ENCODE peak calls at places on chromosomes 4 and X, in four cellular contexts. One of them, this sample, is unnamed.
A peak's percentile ranks its signal among the peaks of the same experiment; 100 is the strongest.

GRCh38 chrX:130106071-130106470 is 4.2 kb downstream of the ELF4 start:
- DNase-seq in activated CD8-positive, alpha-beta memory T cell treated with anti-CD3 and anti-CD28 coated beads for 48 hours: no peak
- DNase-seq in NCI-H187 treated with DMSO at 0.1 percent for 48 hours: no peak
- DNase-seq in substantia nigra: no peak
- DNase-seq in this sample: no peak

GRCh38 chrX:11351375-11352295 is 58.4 kb downstream of the AMELX start:
- DNase-seq in activated CD8-positive, alpha-beta memory T cell treated with anti-CD3 and anti-CD28 coated beads for 48 hours: no peak
- DNase-seq in NCI-H187 treated with DMSO at 0.1 percent for 48 hours: no peak
- DNase-seq in substantia nigra: no peak
- DNase-seq in this sample: peak; percentile 74

GRCh38 chr4:144894525-144894924 is 203.5 kb downstream of the ANAPC10 start:
- DNase-seq in activated CD8-positive, alpha-beta memory T cell treated with anti-CD3 and anti-CD28 coated beads for 48 hours: no peak
- DNase-seq in NCI-H187 treated with DMSO at 0.1 percent for 48 hours: no peak
- DNase-seq in substantia nigra: no peak
- DNase-seq in this sample: no peak

GRCh38 chr4:108168672-108169562 is at the start of gene LEF1:
- DNase-seq in activated CD8-positive, alpha-beta memory T cell treated with anti-CD3 and anti-CD28 coated beads for 48 hours: peak; percentile 37
- DNase-seq in NCI-H187 treated with DMSO at 0.1 percent for 48 hours: no peak
- DNase-seq in substantia nigra: no peak
- DNase-seq in this sample: peak; percentile 48

GRCh38 chr4:2264481-2265041 is 2.7 kb upstream of the MXD4 start:
- DNase-seq in activated CD8-positive, alpha-beta memory T cell treated with anti-CD3 and anti-CD28 coated beads for 48 hours: no peak
- DNase-seq in NCI-H187 treated with DMSO at 0.1 percent for 48 hours: no peak
- DNase-seq in substantia nigra: no peak
- DNase-seq in this sample: peak; percentile 65

GRCh38 chr4:46956451-46956850 is 36.9 kb downstream of the GABRA4 start:
- DNase-seq in activated CD8-positive, alpha-beta memory T cell treated with anti-CD3 and anti-CD28 coated beads for 48 hours: no peak
- DNase-seq in NCI-H187 treated with DMSO at 0.1 percent for 48 hours: no peak
- DNase-seq in substantia nigra: no peak
- DNase-seq in this sample: no peak

GRCh38 chr4:76620723-76621463 is 185.9 kb downstream of the SHROOM3 start:
- DNase-seq in activated CD8-positive, alpha-beta memory T cell treated with anti-CD3 and anti-CD28 coated beads for 48 hours: no peak
- DNase-seq in NCI-H187 treated with DMSO at 0.1 percent for 48 hours: no peak
- DNase-seq in substantia nigra: peak; percentile 47
- DNase-seq in this sample: no peak

GRCh38 chr4:142566243-142566642 is 279.9 kb downstream of the INPP4B start:
- DNase-seq in activated CD8-positive, alpha-beta memory T cell treated with anti-CD3 and anti-CD28 coated beads for 48 hours: no peak
- DNase-seq in NCI-H187 treated with DMSO at 0.1 percent for 48 hours: no peak
- DNase-seq in substantia nigra: no peak
- DNase-seq in this sample: no peak

GRCh38 chr4:110294165-110294564 is 95.8 kb upstream of the ELOVL6 start:
- DNase-seq in activated CD8-positive, alpha-beta memory T cell treated with anti-CD3 and anti-CD28 coated beads for 48 hours: no peak
- DNase-seq in NCI-H187 treated with DMSO at 0.1 percent for 48 hours: no peak
- DNase-seq in substantia nigra: no peak
- DNase-seq in this sample: no peak

GRCh38 chr4:6278801-6279197 is 9.1 kb downstream of the WFS1 start:
- DNase-seq in activated CD8-positive, alpha-beta memory T cell treated with anti-CD3 and anti-CD28 coated beads for 48 hours: no peak
- DNase-seq in NCI-H187 treated with DMSO at 0.1 percent for 48 hours: no peak
- DNase-seq in substantia nigra: no peak
- DNase-seq in this sample: no peak

GRCh38 chrX:9529223-9529622 is 64.4 kb downstream of the TBL1X start:
- DNase-seq in activated CD8-positive, alpha-beta memory T cell treated with anti-CD3 and anti-CD28 coated beads for 48 hours: no peak
- DNase-seq in NCI-H187 treated with DMSO at 0.1 percent for 48 hours: no peak
- DNase-seq in substantia nigra: no peak
- DNase-seq in this sample: no peak

GRCh38 chr4:129342820-129343219 is 246.9 kb downstream of the C4orf33 start:
- DNase-seq in activated CD8-positive, alpha-beta memory T cell treated with anti-CD3 and anti-CD28 coated beads for 48 hours: no peak
- DNase-seq in NCI-H187 treated with DMSO at 0.1 percent for 48 hours: no peak
- DNase-seq in substantia nigra: no peak
- DNase-seq in this sample: no peak

GRCh38 chrX:17031827-17032226 is 85.4 kb downstream of the REPS2 start:
- DNase-seq in activated CD8-positive, alpha-beta memory T cell treated with anti-CD3 and anti-CD28 coated beads for 48 hours: no peak
- DNase-seq in NCI-H187 treated with DMSO at 0.1 percent for 48 hours: no peak
- DNase-seq in substantia nigra: no peak
- DNase-seq in this sample: no peak

GRCh38 chr4:86919824-86920223 is 15.0 kb upstream of the AFF1 start:
- DNase-seq in activated CD8-positive, alpha-beta memory T cell treated with anti-CD3 and anti-CD28 coated beads for 48 hours: no peak
- DNase-seq in NCI-H187 treated with DMSO at 0.1 percent for 48 hours: no peak
- DNase-seq in substantia nigra: no peak
- DNase-seq in this sample: no peak

GRCh38 chrX:143437439-143437838 is 79.8 kb downstream of the SPANXN3 start:
- DNase-seq in activated CD8-positive, alpha-beta memory T cell treated with anti-CD3 and anti-CD28 coated beads for 48 hours: no peak
- DNase-seq in NCI-H187 treated with DMSO at 0.1 percent for 48 hours: no peak
- DNase-seq in substantia nigra: no peak
- DNase-seq in this sample: no peak

GRCh38 chrX:154540897-154541535 is 5.6 kb downstream of the G6PD start:
- DNase-seq in activated CD8-positive, alpha-beta memory T cell treated with anti-CD3 and anti-CD28 coated beads for 48 hours: no peak
- DNase-seq in NCI-H187 treated with DMSO at 0.1 percent for 48 hours: no peak
- DNase-seq in substantia nigra: no peak
- DNase-seq in this sample: no peak

GRCh38 chrX:131812847-131813825 is 210.0 kb upstream of the STK26 start:
- DNase-seq in activated CD8-positive, alpha-beta memory T cell treated with anti-CD3 and anti-CD28 coated beads for 48 hours: no peak
- DNase-seq in NCI-H187 treated with DMSO at 0.1 percent for 48 hours: peak; percentile 35
- DNase-seq in substantia nigra: peak; percentile 71
- DNase-seq in this sample: peak; percentile 84